ENCODE peak calls at places on chromosomes 7 and 10, in seven cellular contexts. N is A549; W is CD8-positive, alpha-beta T cell; V is OCI-LY7; T is ascending aorta; B is AG04450; A is IMR-90. H is an unnamed sample. For H3K9me3, the result is how much of the 10 kb centered on the place peaks cover.

GRCh38 chr7:29243777-29244655 is 49.4 kb downstream of the CHN2 start:
- DNase-seq in A (no peak), V (peak), N (peak), B (no peak), T (no peak), W (peak), H (no peak)

GRCh38 chr7:41247128-41247865 is 455.6 kb downstream of the INHBA start:
- DNase-seq in T (no peak), B (no peak), N (no peak), V (no peak), W (no peak), A (peak), H (no peak)

GRCh38 chr10:61939575-61940301 is 38.2 kb downstream of the ARID5B start:
- DNase-seq in B (no peak), N (peak), V (no peak), W (no peak), A (peak), T (no peak), H (no peak)

GRCh38 chr10:3729397-3729796 is 55.6 kb downstream of the KLF6 start:
- DNase-seq in T (no peak), A (peak), N (no peak), V (no peak), B (no peak), W (no peak), H (no peak)

GRCh38 chr10:113476673-113477072 is 76.2 kb upstream of the HABP2 start:
- DNase-seq in W (no peak), T (no peak), A (no peak), B (no peak), V (no peak), N (no peak), H (no peak)

GRCh38 chr10:53894145-53894544 is 906.9 kb downstream of the PCDH15 start:
- DNase-seq in A (no peak), B (no peak), T (no peak), V (no peak), W (no peak), N (no peak), H (no peak)

GRCh38 chr10:79182763-79183467 is 114.1 kb downstream of the ZMIZ1 start:
- DNase-seq in N (no peak), A (no peak), V (no peak), W (no peak), B (no peak), T (no peak), H (no peak)

GRCh38 chr10:130127612-130128607 is 8.3 kb upstream of the GLRX3 start:
- DNase-seq in V (peak), A (peak), W (peak), B (peak), T (no peak), N (peak), H (peak)

GRCh38 chr7:70614237-70614984 is 517.5 kb upstream of the GALNT17 start:
- DNase-seq in A (peak), W (no peak), T (peak), B (no peak), V (peak), N (no peak), H (no peak)

GRCh38 chr7:105352018-105352612 is 36.6 kb downstream of the SRPK2 start:
- DNase-seq in A (peak), V (peak), B (peak), N (no peak), T (peak), W (peak), H (no peak)

GRCh38 chr10:70784476-70784875 is 701 bp downstream of the TBATA start:
- DNase-seq in N (peak), B (no peak), A (peak), T (no peak), W (no peak), V (no peak), H (no peak)

GRCh38 chr10:77941790-77942189 is 15.2 kb upstream of the DLG5 start:
- DNase-seq in T (no peak), A (no peak), B (no peak), N (no peak), V (no peak), W (no peak), H (no peak)

GRCh38 chr7:64654796-64655548 is 11.0 kb upstream of the ZNF107 start:
- DNase-seq in W (no peak), A (no peak), N (no peak), V (no peak), T (no peak), B (no peak), H (no peak)

GRCh38 chr10:89001024-89001423 is 10.4 kb downstream of the FAS start:
- DNase-seq in T (no peak), V (peak), B (no peak), N (no peak), A (no peak), W (no peak), H (no peak)

GRCh38 chr10:124912052-124912435 is 29.9 kb upstream of the ZRANB1 start:
- DNase-seq in V (no peak), N (no peak), T (no peak), B (no peak), A (no peak), W (no peak), H (no peak)

GRCh38 chr7:102993532-102994029 is 80.8 kb downstream of the LRRC17 start:
- DNase-seq in A (peak), N (peak), B (peak), W (no peak), V (no peak), T (no peak), H (no peak)

GRCh38 chr10:79255007-79255507 is 92.2 kb upstream of the PPIF start:
- DNase-seq in T (no peak), W (no peak), N (no peak), V (no peak), A (no peak), B (no peak), H (no peak)

GRCh38 chr7:114481995-114482394 is 67.4 kb downstream of the FOXP2 start:
- DNase-seq in N (no peak), W (no peak), V (no peak), B (peak), A (peak), T (no peak), H (no peak)

GRCh38 chr10:112235920-112236319 is 47.3 kb upstream of the TECTB start:
- DNase-seq in W (no peak), A (peak), B (no peak), V (no peak), N (no peak), T (no peak), H (no peak)

GRCh38 chr7:5519515-5519928 is 95.9 kb upstream of the TNRC18 start:
- DNase-seq in N (no peak), W (no peak), B (no peak), A (no peak), T (no peak), V (no peak), H (no peak)

GRCh38 chr7:110590415-110590814 is 500.5 kb upstream of the LRRN3 start:
- DNase-seq in T (no peak), V (no peak), B (no peak), N (no peak), A (no peak), W (no peak), H (no peak)

GRCh38 chr10:78365711-78366110 is 332.0 kb downstream of the RPS24 start:
- DNase-seq in B (no peak), T (no peak), V (no peak), A (peak), W (no peak), N (no peak), H (no peak)

GRCh38 chr10:93180402-93181040 is 106.8 kb downstream of the CYP26A1 start:
- DNase-seq in B (no peak), A (peak), T (no peak), N (no peak), V (no peak), W (no peak), H (no peak)

GRCh38 chr10:97778452-97779302 is 6.9 kb upstream of the SFRP5 start:
- DNase-seq in A (no peak), B (no peak), T (no peak), V (no peak), N (no peak), W (no peak), H (no peak)

GRCh38 chr10:111972109-111972508 is 211.5 kb downstream of the GPAM start:
- DNase-seq in W (no peak), B (no peak), A (no peak), V (no peak), N (peak), T (no peak), H (no peak)

GRCh38 chr10:122159159-122159970 is 111.7 kb upstream of the BTBD16 start:
- DNase-seq in N (no peak), T (no peak), W (no peak), A (peak), V (no peak), B (no peak), H (no peak)

GRCh38 chr7:16586081-16586874 is 59.3 kb downstream of the ANKMY2 start:
- DNase-seq in V (no peak), A (no peak), N (no peak), B (no peak), W (no peak), T (no peak), H (no peak)

GRCh38 chr7:411677-412312 is 107.9 kb downstream of the PDGFA start:
- DNase-seq in T (no peak), A (no peak), B (no peak), N (no peak), V (no peak), W (no peak), H (no peak)

GRCh38 chr7:50477640-50478039 is 27.5 kb upstream of the FIGNL1 start:
- DNase-seq in B (no peak), A (no peak), V (no peak), T (no peak), N (no peak), W (no peak), H (no peak)

GRCh38 chr10:77784856-77785255 is 141.7 kb downstream of the DLG5 start:
- DNase-seq in W (no peak), B (peak), V (no peak), A (peak), N (no peak), T (no peak), H (no peak)

GRCh38 chr10:33113111-33113856 is 155.3 kb upstream of the ITGB1 start:
- DNase-seq in B (peak), T (no peak), N (no peak), A (peak), W (no peak), V (no peak), H (no peak)

DNA sequence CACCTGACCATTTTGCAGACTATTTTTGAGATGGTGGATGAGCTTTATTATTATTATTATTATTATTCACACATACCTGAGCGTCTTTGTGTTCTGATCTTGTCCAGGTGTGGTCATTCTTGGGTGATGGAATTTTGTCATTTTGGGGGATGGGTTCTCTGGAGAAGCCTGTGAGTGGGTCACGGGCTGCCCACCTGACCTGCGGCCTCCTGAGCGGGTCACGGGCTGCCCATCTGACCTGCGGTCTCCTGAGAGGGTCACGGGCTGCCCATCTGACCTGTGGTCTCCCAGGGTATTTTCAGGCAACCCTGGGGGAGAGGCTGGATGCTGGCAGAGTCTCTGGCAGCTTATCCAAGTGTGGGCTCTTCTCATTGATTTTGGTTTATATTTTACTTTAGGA is 7.3 kb downstream of the SCART1 start:
- DNase-seq in A (no peak), B (no peak), N (no peak), V (no peak), T (no peak), W (no peak), H (no peak)
- H3K9me3 ChIP-seq in A (under half), B (under half), N (under half), V (under half), T (under half), W (under half), H (under half)

GRCh38 chr7:126052229-126052628 is 1122.6 kb upstream of the POT1 start:
- DNase-seq in V (no peak), N (no peak), A (no peak), T (no peak), W (no peak), B (no peak), H (no peak)

DNA sequence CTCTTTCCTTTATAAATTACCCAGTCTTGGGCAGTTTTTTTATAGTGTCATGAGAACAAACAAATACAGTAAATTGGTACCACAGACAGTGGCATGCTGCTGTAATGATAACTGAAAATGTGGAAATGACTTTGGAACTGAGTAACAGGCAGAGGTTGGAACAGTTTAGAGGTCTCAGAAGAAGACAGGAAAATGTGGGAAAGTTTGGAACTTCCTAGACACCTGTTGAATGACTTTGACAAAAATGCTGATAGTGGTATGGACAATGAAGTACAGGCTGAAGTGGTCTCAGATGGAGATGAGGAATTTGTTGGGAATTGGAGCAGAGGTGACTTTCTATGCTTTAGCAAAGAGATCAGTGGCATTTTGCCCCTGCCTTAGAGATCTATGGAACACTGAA is 1128.4 kb upstream of the POT1 start:
- DNase-seq in N (no peak), T (no peak), W (no peak), A (no peak), V (no peak), B (no peak), H (no peak)
- H3K9me3 ChIP-seq in N (under half), T (under half), W (under half), A (under half), V (under half), B (under half), H (under half)

GRCh38 chr10:9562001-9562505 is 1455.6 kb upstream of the CELF2 start:
- DNase-seq in V (no peak), B (no peak), T (no peak), A (no peak), N (no peak), W (no peak), H (no peak)
- H3K9me3 ChIP-seq in V (under half), B (under half), T (under half), A (under half), N (under half), W (under half), H (under half)

DNA sequence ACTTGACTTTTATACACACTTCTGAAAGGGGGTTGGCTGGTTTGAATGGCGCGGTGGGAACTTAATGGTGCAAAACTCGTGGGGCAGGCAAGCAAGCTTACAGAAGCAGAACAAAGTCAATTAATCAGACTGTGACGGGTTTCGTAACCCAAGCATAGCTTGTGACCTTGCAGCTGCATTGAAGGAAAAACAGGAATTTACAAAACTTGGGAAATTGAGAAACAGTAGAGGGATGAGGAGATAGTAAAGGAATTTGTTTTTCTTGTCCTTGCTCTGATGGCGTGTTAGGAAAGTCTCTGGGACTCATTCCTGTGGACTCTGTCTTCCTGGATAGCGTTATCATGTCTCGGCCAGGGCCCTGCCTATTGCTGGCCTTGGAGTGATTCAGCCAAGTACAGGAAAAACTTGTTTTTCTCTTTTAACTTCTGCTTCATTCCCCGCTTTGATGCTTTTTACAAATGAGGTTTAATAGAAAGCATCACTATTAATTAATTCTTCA is 220.0 kb upstream of the KCND2 start:
- DNase-seq in V (no peak), T (no peak), B (peak), W (no peak), A (peak), N (no peak), H (no peak)
- H3K9me3 ChIP-seq in V (under half), T (under half), B (under half), W (under half), A (under half), N (under half), H (under half)

GRCh38 chr7:45606050-45606449 is 31.9 kb downstream of the ADCY1 start:
- DNase-seq in A (no peak), N (no peak), W (no peak), T (no peak), B (no peak), V (no peak), H (no peak)

GRCh38 chr7:45610660-45611299 is 36.6 kb downstream of the ADCY1 start:
- DNase-seq in W (no peak), T (no peak), A (no peak), B (no peak), V (no peak), N (no peak), H (no peak)

GRCh38 chr7:45609180-45609579 is 35.0 kb downstream of the ADCY1 start:
- DNase-seq in N (no peak), B (no peak), A (no peak), T (no peak), V (no peak), W (no peak), H (no peak)

GRCh38 chr7:45610019-45610418 is 35.9 kb downstream of the ADCY1 start:
- DNase-seq in N (no peak), T (no peak), V (no peak), B (no peak), W (no peak), A (no peak), H (no peak)
- H3K9me3 ChIP-seq in N (under half), T (under half), V (under half), B (under half), W (under half), A (under half), H (under half)

GRCh38 chr7:139568346-139568675 is 44.8 kb downstream of the CLEC2L start:
- DNase-seq in A (no peak), V (no peak), T (no peak), W (no peak), N (no peak), B (no peak), H (no peak)

GRCh38 chr7:139566736-139567646 is 43.5 kb downstream of the CLEC2L start:
- DNase-seq in N (no peak), W (no peak), B (no peak), T (no peak), V (no peak), A (no peak), H (no peak)

GRCh38 chr7:139563856-139564255 is 40.4 kb downstream of the CLEC2L start:
- DNase-seq in V (no peak), B (no peak), T (no peak), A (no peak), N (no peak), W (no peak), H (no peak)

GRCh38 chr7:139567647-139568345 is 44.3 kb downstream of the CLEC2L start:
- DNase-seq in W (no peak), N (no peak), A (no peak), T (no peak), B (no peak), V (no peak), H (no peak)

DNA sequence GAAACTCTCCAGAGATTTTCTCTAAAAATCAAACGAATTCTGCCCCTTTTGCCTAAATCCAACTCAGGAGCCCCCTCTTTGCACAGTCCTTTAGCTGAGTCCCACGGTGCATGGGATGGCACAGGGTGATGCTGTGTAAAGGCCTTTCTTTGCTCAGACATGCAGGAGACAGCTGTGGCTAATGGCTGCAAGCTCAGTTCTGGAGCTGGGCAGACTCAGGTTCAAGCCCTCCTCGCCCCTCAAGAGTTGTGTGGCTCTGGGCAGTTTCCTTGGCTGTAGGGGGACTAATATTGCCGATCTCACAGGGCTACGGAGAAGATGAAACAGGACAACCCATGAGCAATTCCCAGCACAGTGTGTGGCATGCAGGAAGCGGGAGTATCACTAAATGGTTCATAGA is 42.6 kb downstream of the CLEC2L start:
- DNase-seq in V (no peak), N (no peak), A (no peak), W (no peak), T (no peak), B (no peak), H (no peak)
- H3K9me3 ChIP-seq in V (under half), N (under half), A (under half), W (under half), T (under half), B (under half), H (under half)

DNA sequence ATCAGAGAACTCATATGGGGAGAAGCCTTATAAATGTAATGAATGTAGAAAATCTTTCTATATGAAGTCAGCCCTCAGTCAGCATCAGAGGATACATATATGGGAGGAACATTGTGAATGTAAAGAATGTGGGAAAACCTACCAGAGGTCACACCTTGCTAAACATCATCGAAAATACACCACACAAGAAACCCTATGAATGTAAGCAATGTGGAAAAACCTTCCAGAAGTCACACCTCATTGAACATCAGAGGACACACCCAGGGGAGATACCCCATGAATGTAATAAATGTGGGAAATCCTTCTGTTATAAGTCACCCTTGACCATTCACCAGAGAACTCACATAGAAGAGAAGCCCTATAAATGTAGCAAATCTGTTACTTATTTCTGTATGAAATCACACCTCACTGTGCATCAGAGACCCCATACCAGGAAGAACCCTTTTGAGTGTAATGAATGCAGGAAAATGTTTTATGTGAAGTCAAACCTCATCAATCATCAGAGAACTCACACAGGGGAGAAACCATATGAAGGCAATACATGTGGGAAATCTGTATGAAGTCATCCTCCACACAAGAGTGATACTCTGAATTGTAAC is 30.8 kb downstream of the ZNF12 start:
- DNase-seq in B (no peak), A (no peak), T (no peak), N (no peak), V (no peak), W (no peak), H (no peak)
- H3K9me3 ChIP-seq in B (half or more), A (half or more), T (half or more), N (half or more), V (under half), W (half or more), H (under half)

H was measured in T-helper 17 cell.